ENCODE peak calls at places on chromosomes 1 and 21, in four cellular contexts. C is A549, K is Panc1, A is colonic mucosa. Q is an unnamed sample.

GRCh38 chr1:148388260-148389026 is 94.7 kb downstream of the PPIAL4G start:
- DNase-seq in C (peak; percentile 94), K (peak; percentile 88), A (peak; percentile 93), Q (peak; percentile 21)

GRCh38 chr1:201714542-201715276 is 114.2 kb upstream of the IPO9 start:
- DNase-seq in C (peak; percentile 98), K (peak; percentile 95), A (peak; percentile 71), Q (peak; percentile 95)

GRCh38 chr1:105260018-105260417 is 1510.3 kb downstream of the AMY1C start:
- DNase-seq in C (no peak), K (no peak), A (no peak), Q (no peak)

GRCh38 chr21:17451364-17451869 is 61.4 kb upstream of the CXADR start:
- DNase-seq in C (peak; percentile 16), K (no peak), A (peak; percentile 18), Q (peak; percentile 50)

GRCh38 chr1:220879509-220880366 is 495 bp downstream of the HLX start:
- DNase-seq in C (peak; percentile 67), K (no peak), A (no peak), Q (no peak)

GRCh38 chr1:31502926-31503511 is 73.3 kb upstream of the TINAGL1 start:
- DNase-seq in C (no peak), K (no peak), A (no peak), Q (no peak)

GRCh38 chr1:234553241-234554156 is 56.5 kb downstream of the IRF2BP2 start:
- DNase-seq in C (no peak), K (no peak), A (no peak), Q (no peak)

GRCh38 chr1:229058111-229058551 is 212.8 kb upstream of the RAB4A start:
- DNase-seq in C (no peak), K (no peak), A (no peak), Q (no peak)

GRCh38 chr1:227234998-227235405 is 83.3 kb downstream of the CDC42BPA start:
- DNase-seq in C (peak; percentile 62), K (peak; percentile 12), A (no peak), Q (peak; percentile 16)

GRCh38 chr1:87803395-87803794 is 474.7 kb downstream of the LMO4 start:
- DNase-seq in C (no peak), K (no peak), A (no peak), Q (no peak)

GRCh38 chr1:88175120-88175630 is 508.9 kb upstream of the PKN2 start:
- DNase-seq in C (no peak), K (no peak), A (no peak), Q (no peak)

GRCh38 chr1:91610102-91610501 is 109.5 kb downstream of the CDC7 start:
- DNase-seq in C (no peak), K (no peak), A (no peak), Q (no peak)

GRCh38 chr1:232029297-232029696 is 402.7 kb downstream of the DISC1 start:
- DNase-seq in C (no peak), K (no peak), A (no peak), Q (no peak)

GRCh38 chr1:192609110-192610079 is 26.6 kb upstream of the RGS13 start:
- DNase-seq in C (no peak), K (no peak), A (peak; percentile 50), Q (no peak)

GRCh38 chr1:17212487-17213121 is 7.7 kb downstream of the PADI1 start:
- DNase-seq in C (no peak), K (no peak), A (no peak), Q (peak; percentile 26)

GRCh38 chr21:14603202-14603601 is 57.1 kb upstream of the SAMSN1 start:
- DNase-seq in C (no peak), K (no peak), A (no peak), Q (no peak)

GRCh38 chr1:95096218-95096841 is 20.8 kb upstream of the TLCD4 start:
- DNase-seq in C (no peak), K (no peak), A (no peak), Q (no peak)

GRCh38 chr1:235012436-235013210 is 116.0 kb downstream of the TOMM20 start:
- DNase-seq in C (no peak), K (no peak), A (no peak), Q (no peak)

GRCh38 chr1:193356249-193356648 is 169.8 kb upstream of the B3GALT2 start:
- DNase-seq in C (no peak), K (no peak), A (no peak), Q (no peak)

GRCh38 chr1:152855661-152856060 is 4.1 kb upstream of the LCE7A start:
- DNase-seq in C (no peak), K (no peak), A (no peak), Q (no peak)

GRCh38 chr1:210709694-210710093 is 381.0 kb downstream of the HHAT start:
- DNase-seq in C (no peak), K (no peak), A (no peak), Q (no peak)

GRCh38 chr21:32990666-32991065 is 35.1 kb upstream of the OLIG2 start:
- DNase-seq in C (no peak), K (no peak), A (no peak), Q (no peak)

GRCh38 chr1:21852282-21853129 is 40.4 kb downstream of the LDLRAD2 start:
- DNase-seq in C (no peak), K (no peak), A (peak; percentile 24), Q (no peak)

GRCh38 chr1:24051206-24051945 is 60.6 kb downstream of the MYOM3 start:
- DNase-seq in C (no peak), K (no peak), A (no peak), Q (no peak)

GRCh38 chr1:109792056-109792831 is 28.5 kb upstream of the EPS8L3 start:
- DNase-seq in C (peak; percentile 75), K (no peak), A (peak; percentile 68), Q (peak; percentile 88)

GRCh38 chr1:177858222-177858894 is 111.5 kb downstream of the SEC16B start:
- DNase-seq in C (no peak), K (no peak), A (no peak), Q (no peak)

GRCh38 chr21:45868488-45868887 is 113.1 kb upstream of the COL6A1 start:
- DNase-seq in C (no peak), K (no peak), A (no peak), Q (no peak)

GRCh38 chr1:165537351-165538107 is 6.3 kb upstream of the LRRC52 start:
- DNase-seq in C (no peak), K (no peak), A (no peak), Q (no peak)

GRCh38 chr1:109256971-109257681 is 7.8 kb downstream of the CELSR2 start:
- DNase-seq in C (no peak), K (no peak), A (no peak), Q (no peak)

GRCh38 chr1:194466706-194467105 is 1280.3 kb upstream of the B3GALT2 start:
- DNase-seq in C (no peak), K (no peak), A (no peak), Q (no peak)

GRCh38 chr1:244435562-244436205 is 16.0 kb downstream of the ADSS2 start:
- DNase-seq in C (no peak), K (no peak), A (no peak), Q (no peak)

GRCh38 chr1:59139396-59139795 is 157.5 kb upstream of the FGGY start:
- DNase-seq in C (peak; percentile 42), K (no peak), A (no peak), Q (no peak)

GRCh38 chr1:200704991-200705390 is 33.7 kb upstream of the CAMSAP2 start:
- DNase-seq in C (no peak), K (no peak), A (no peak), Q (no peak)

GRCh38 chr1:232684331-232685105 is 54.6 kb upstream of the SIPA1L2 start:
- DNase-seq in C (no peak), K (no peak), A (no peak), Q (no peak)

GRCh38 chr1:10257851-10258250 is 47.5 kb downstream of the KIF1B start:
- DNase-seq in C (no peak), K (no peak), A (peak; percentile 33), Q (no peak)

GRCh38 chr1:29793101-29793546 is 556.8 kb downstream of the PTPRU start:
- DNase-seq in C (peak; percentile 35), K (peak; percentile 51), A (peak; percentile 85), Q (peak; percentile 48)

GRCh38 chr1:51320967-51321923 is 9.1 kb downstream of the TTC39A start:
- DNase-seq in C (no peak), K (no peak), A (peak; percentile 55), Q (no peak)

GRCh38 chr1:229599218-229599812 is 26.6 kb downstream of the TAF5L start:
- DNase-seq in C (no peak), K (no peak), A (no peak), Q (no peak)

GRCh38 chr21:17779486-17779885 is 39.7 kb downstream of the C21orf91 start:
- DNase-seq in C (no peak), K (no peak), A (no peak), Q (no peak)

GRCh38 chr1:93689521-93690223 is 8.0 kb upstream of the BCAR3 start:
- DNase-seq in C (no peak), K (no peak), A (no peak), Q (no peak)

GRCh38 chr1:55536466-55536865 is 321.3 kb upstream of the USP24 start:
- DNase-seq in C (no peak), K (no peak), A (no peak), Q (no peak)
- H3K4me3 ChIP-seq in C (no peak overlapping the region), K (no peak overlapping the region), A (no peak overlapping the region), Q (no peak overlapping the region)

GRCh38 chr1:33420870-33421775 is 9.8 kb downstream of the PHC2 start:
- DNase-seq in C (no peak), K (no peak), A (no peak), Q (no peak)
- TF ChIP-seq CTCF in C (no peak), K (no peak), A (no peak), Q (no peak)

GRCh38 chr1:156420209-156421061 is 51.4 kb downstream of the RHBG start:
- DNase-seq in C (no peak), K (no peak), A (no peak), Q (no peak)
- H3K27ac ChIP-seq in C (peak overlapping the region; percentile 67), K (no peak overlapping the region), A (no peak overlapping the region), Q (no peak overlapping the region)

GRCh38 chr1:160451119-160451858 is 50.9 kb downstream of the VANGL2 start:
- DNase-seq in C (no peak), K (no peak), A (no peak), Q (no peak)

GRCh38 chr1:160449494-160449893 is 49.1 kb downstream of the VANGL2 start:
- DNase-seq in C (no peak), K (no peak), A (no peak), Q (no peak)

GRCh38 chr1:160454371-160455152 is 54.2 kb downstream of the VANGL2 start:
- DNase-seq in C (no peak), K (no peak), A (no peak), Q (no peak)

GRCh38 chr1:160453443-160453842 is 53.1 kb downstream of the VANGL2 start:
- DNase-seq in C (no peak), K (no peak), A (no peak), Q (no peak)

DNA sequence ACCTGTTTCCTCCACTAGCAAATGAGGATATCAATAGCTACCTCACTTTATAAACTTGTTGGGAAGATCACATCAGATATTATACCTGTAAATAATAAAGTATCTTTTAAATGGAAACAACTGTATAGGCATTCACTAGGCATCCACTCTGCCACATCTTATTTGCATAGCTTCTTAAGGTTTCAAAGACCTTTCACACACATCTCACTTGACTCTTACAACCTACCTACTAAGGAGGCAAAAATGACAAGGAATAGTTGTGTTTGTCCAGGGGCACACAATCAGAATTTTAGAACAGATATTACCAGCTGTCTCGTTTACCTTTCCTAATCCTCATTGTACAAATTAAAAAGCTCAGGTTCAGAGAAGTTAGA is 51.5 kb downstream of the VANGL2 start:
- DNase-seq in C (no peak), K (no peak), A (no peak), Q (no peak)
- H3K4me3 ChIP-seq in C (no peak overlapping the region), K (no peak overlapping the region), A (no peak overlapping the region), Q (no peak overlapping the region)

Q was measured in AG04450.